ENCODE peak calls at places on chromosomes 6 and 20, in seven cellular contexts. One of them, this sample, is unnamed. For H3K4me1, the result is how much of the 10 kb centered on the place peaks cover.

GRCh38 chr6:127776320-127776719 is 124.5 kb downstream of the THEMIS start:
- DNase-seq in K562: no peak
- DNase-seq in H1: no peak
- DNase-seq in stomach: no peak
- DNase-seq in transverse colon: no peak
- DNase-seq in suprapubic skin: no peak
- DNase-seq in HepG2: no peak
- DNase-seq in this sample: no peak

GRCh38 chr6:151232899-151233298 is 6.9 kb upstream of the AKAP12 start:
- DNase-seq in K562: no peak
- DNase-seq in stomach: no peak
- DNase-seq in HepG2: no peak
- DNase-seq in H1: no peak
- DNase-seq in suprapubic skin: no peak
- DNase-seq in transverse colon: no peak
- DNase-seq in this sample: no peak

GRCh38 chr6:169393753-169394152 is 140.1 kb upstream of the THBS2 start:
- DNase-seq in K562: no peak
- DNase-seq in stomach: no peak
- DNase-seq in HepG2: no peak
- DNase-seq in suprapubic skin: no peak
- DNase-seq in H1: no peak
- DNase-seq in transverse colon: no peak
- DNase-seq in this sample: no peak

GRCh38 chr20:23668477-23668951 is 20.3 kb downstream of the CST4 start:
- DNase-seq in HepG2: peak
- DNase-seq in K562: peak
- DNase-seq in stomach: peak
- DNase-seq in transverse colon: peak
- DNase-seq in H1: peak
- DNase-seq in suprapubic skin: no peak
- DNase-seq in this sample: peak

GRCh38 chr20:35199696-35200095 is 26.8 kb upstream of the MMP24 start:
- DNase-seq in suprapubic skin: no peak
- DNase-seq in K562: no peak
- DNase-seq in H1: no peak
- DNase-seq in transverse colon: no peak
- DNase-seq in stomach: no peak
- DNase-seq in HepG2: no peak
- DNase-seq in this sample: no peak

GRCh38 chr6:98894810-98895209 is 52.9 kb downstream of the FBXL4 start:
- DNase-seq in H1: no peak
- DNase-seq in stomach: no peak
- DNase-seq in transverse colon: no peak
- DNase-seq in K562: no peak
- DNase-seq in HepG2: no peak
- DNase-seq in suprapubic skin: no peak
- DNase-seq in this sample: no peak

GRCh38 chr6:138814179-138814834 is 18.4 kb downstream of the ECT2L start:
- DNase-seq in HepG2: peak
- DNase-seq in transverse colon: no peak
- DNase-seq in K562: no peak
- DNase-seq in stomach: no peak
- DNase-seq in suprapubic skin: no peak
- DNase-seq in H1: no peak
- DNase-seq in this sample: no peak

GRCh38 chr20:23915844-23916243 is 36.3 kb upstream of the CST5 start:
- DNase-seq in K562: no peak
- DNase-seq in HepG2: no peak
- DNase-seq in transverse colon: no peak
- DNase-seq in stomach: no peak
- DNase-seq in H1: no peak
- DNase-seq in suprapubic skin: no peak
- DNase-seq in this sample: no peak

GRCh38 chr20:51306521-51307358 is 235.8 kb downstream of the NFATC2 start:
- DNase-seq in transverse colon: peak
- DNase-seq in stomach: peak
- DNase-seq in HepG2: peak
- DNase-seq in K562: peak
- DNase-seq in suprapubic skin: peak
- DNase-seq in H1: peak
- DNase-seq in this sample: peak

GRCh38 chr6:118886641-118887040 is 7.3 kb upstream of the ASF1A start:
- DNase-seq in HepG2: no peak
- DNase-seq in suprapubic skin: no peak
- DNase-seq in transverse colon: no peak
- DNase-seq in H1: no peak
- DNase-seq in stomach: no peak
- DNase-seq in K562: no peak
- DNase-seq in this sample: no peak

DNA sequence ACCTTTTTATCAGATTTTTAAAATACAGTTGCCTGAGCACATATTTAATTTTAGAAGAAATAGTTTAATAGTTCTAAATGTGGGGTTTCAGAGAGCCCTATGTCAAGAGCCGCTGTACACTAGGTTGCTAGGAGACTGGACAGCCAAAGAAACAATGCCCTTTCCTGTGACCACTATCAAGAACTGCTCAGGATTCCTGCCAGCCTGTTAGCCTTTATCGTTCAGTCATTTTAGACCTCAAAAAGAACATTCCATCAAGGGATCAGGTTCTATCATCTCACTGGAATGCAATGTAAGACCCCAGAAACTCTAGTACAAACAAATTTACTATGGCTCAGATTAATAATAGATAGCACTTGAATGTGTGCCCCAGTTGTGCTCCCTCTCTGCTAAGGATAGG is 181.2 kb upstream of the CCN2 start:
- DNase-seq in H1: no peak
- DNase-seq in stomach: no peak
- DNase-seq in suprapubic skin: no peak
- DNase-seq in HepG2: no peak
- DNase-seq in K562: no peak
- DNase-seq in transverse colon: no peak
- DNase-seq in this sample: no peak
- H3K4me1 ChIP-seq in H1: under half
- H3K4me1 ChIP-seq in stomach: under half
- H3K4me1 ChIP-seq in suprapubic skin: under half
- H3K4me1 ChIP-seq in HepG2: under half
- H3K4me1 ChIP-seq in K562: under half
- H3K4me1 ChIP-seq in transverse colon: under half
- H3K4me1 ChIP-seq in this sample: under half

GRCh38 chr6:113329942-113330897 is 526.9 kb upstream of the MARCKS start:
- DNase-seq in K562: no peak
- DNase-seq in HepG2: no peak
- DNase-seq in H1: no peak
- DNase-seq in suprapubic skin: no peak
- DNase-seq in transverse colon: no peak
- DNase-seq in stomach: no peak
- DNase-seq in this sample: no peak

GRCh38 chr6:113326781-113327180 is 530.4 kb upstream of the MARCKS start:
- DNase-seq in K562: no peak
- DNase-seq in transverse colon: no peak
- DNase-seq in suprapubic skin: no peak
- DNase-seq in H1: no peak
- DNase-seq in HepG2: no peak
- DNase-seq in stomach: no peak
- DNase-seq in this sample: no peak

DNA sequence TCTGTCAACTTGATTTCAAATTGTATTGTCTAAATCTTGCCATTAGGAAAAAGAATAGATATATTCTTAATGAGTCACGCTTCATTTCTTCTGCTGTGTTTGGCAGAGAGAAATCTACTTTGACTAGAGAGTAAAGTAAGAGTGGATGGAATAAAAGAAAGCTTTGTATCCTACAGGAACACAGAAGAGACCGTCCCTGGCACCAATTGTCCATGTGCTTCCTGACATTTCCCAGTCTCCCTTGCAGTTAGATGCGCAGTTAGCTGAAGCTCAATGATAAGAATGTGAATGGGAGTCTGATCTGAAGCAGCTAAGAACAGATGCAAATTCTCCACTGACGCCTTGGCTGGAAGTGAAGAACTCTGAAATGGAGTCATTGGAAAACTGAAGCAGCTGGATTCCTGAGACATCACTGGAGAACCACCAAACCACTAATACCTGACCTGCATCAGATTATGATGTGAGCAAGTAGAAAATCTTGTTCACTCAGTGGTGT is 528.2 kb upstream of the MARCKS start:
- DNase-seq in K562: no peak
- DNase-seq in stomach: no peak
- DNase-seq in H1: no peak
- DNase-seq in suprapubic skin: no peak
- DNase-seq in transverse colon: no peak
- DNase-seq in HepG2: no peak
- DNase-seq in this sample: no peak
- TF ChIP-seq EP300 in K562: no peak
- TF ChIP-seq EP300 in stomach: no peak
- TF ChIP-seq EP300 in H1: no peak
- TF ChIP-seq EP300 in suprapubic skin: no peak
- TF ChIP-seq EP300 in transverse colon: no peak
- TF ChIP-seq EP300 in HepG2: no peak
- TF ChIP-seq EP300 in this sample: no peak

GRCh38 chr20:54108394-54108643 is 37.9 kb upstream of the BCAS1 start:
- DNase-seq in K562: no peak
- DNase-seq in HepG2: no peak
- DNase-seq in suprapubic skin: no peak
- DNase-seq in H1: no peak
- DNase-seq in stomach: no peak
- DNase-seq in transverse colon: no peak
- DNase-seq in this sample: no peak
- TF ChIP-seq POLR2AphosphoS5 in K562: no peak
- TF ChIP-seq POLR2AphosphoS5 in HepG2: no peak
- TF ChIP-seq POLR2AphosphoS5 in suprapubic skin: no peak
- TF ChIP-seq POLR2AphosphoS5 in H1: no peak
- TF ChIP-seq POLR2AphosphoS5 in stomach: no peak
- TF ChIP-seq POLR2AphosphoS5 in transverse colon: no peak
- TF ChIP-seq POLR2AphosphoS5 in this sample: no peak

DNA sequence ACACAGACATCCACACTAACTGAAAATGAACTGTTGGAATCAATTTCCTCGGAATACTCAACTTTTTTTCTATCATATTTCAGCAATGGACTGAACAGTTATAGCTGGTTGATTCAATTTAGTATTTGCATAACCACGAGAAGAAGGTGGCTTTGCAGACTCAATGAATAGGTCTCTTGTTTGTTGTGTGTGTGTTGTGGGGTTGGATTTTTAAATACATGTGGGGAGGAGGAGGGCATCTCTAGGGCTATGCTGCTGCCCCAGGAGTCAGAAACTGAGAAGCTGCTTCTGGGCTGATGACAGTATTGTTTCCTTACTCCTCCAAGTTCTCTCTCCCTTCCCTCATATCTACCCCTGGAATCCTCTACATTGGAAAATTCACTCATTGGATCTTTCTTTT is 28.6 kb downstream of the TFAP2A start:
- DNase-seq in stomach: no peak
- DNase-seq in transverse colon: no peak
- DNase-seq in HepG2: no peak
- DNase-seq in suprapubic skin: no peak
- DNase-seq in K562: no peak
- DNase-seq in H1: no peak
- DNase-seq in this sample: no peak
- H3K4me1 ChIP-seq in stomach: under half
- H3K4me1 ChIP-seq in transverse colon: under half
- H3K4me1 ChIP-seq in HepG2: under half
- H3K4me1 ChIP-seq in suprapubic skin: under half
- H3K4me1 ChIP-seq in K562: under half
- H3K4me1 ChIP-seq in H1: under half
- H3K4me1 ChIP-seq in this sample: under half

DNA sequence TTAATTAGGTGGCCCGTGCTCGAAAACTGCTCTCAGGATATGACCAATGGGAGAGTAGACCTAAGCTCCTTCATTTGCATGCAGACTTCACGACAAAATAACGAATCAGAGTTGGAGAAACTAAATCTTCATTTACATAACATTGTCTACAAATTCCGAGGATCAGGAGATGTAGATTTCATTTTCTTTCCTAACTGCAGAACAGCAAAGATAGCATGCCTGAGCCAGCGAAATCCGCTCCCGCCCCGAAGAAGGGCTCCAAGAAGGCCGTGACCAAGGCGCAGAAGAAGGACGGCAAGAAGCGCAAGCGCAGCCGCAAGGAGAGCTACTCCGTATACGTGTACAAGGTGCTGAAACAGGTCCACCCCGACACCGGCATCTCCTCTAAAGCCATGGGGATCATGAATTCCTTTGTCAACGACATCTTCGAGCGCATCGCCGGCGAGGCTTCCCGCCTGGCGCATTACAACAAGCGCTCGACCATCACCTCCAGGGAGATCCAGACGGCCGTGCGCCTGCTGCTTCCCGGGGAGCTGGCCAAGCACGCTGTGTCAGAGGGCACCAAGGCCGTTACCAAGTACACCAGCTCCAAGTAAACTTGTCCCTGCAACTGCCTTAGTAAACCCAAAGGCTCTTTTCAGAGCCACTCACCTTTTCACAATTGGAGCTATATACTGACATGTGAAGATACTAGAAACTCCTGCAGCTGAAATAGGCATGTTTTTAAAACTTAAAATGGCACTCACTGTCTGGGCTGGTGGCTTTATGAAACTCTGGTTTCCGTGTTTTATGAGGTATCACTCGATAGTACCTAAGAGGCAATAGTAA is 96.6 kb downstream of the HFE start:
- DNase-seq in stomach: peak
- DNase-seq in HepG2: no peak
- DNase-seq in K562: no peak
- DNase-seq in suprapubic skin: no peak
- DNase-seq in transverse colon: peak
- DNase-seq in H1: no peak
- DNase-seq in this sample: peak
- TF ChIP-seq EP300 in stomach: no peak
- TF ChIP-seq EP300 in HepG2: no peak
- TF ChIP-seq EP300 in K562: no peak
- TF ChIP-seq EP300 in suprapubic skin: no peak
- TF ChIP-seq EP300 in transverse colon: no peak
- TF ChIP-seq EP300 in H1: no peak
- TF ChIP-seq EP300 in this sample: no peak

DNA sequence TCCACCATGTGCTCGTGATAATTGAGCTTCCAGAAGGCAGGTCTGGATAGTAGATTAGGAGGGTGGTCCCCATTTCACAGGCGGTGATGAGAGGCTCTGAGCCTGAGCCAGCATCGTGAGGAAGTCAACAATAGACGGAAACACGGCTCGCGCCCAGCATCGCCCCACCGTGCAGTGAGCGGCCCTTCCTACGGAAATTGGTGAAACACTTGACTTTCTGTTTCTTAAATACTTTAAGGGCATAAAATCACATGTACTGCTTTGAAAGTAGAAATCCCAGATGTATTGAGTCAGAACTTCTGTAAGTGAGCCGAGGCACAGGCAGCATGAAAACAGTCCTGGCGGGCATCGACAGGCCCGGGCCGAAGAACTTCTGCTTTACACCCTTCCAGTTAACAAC is 4.3 kb upstream of the KIF25 start:
- DNase-seq in HepG2: no peak
- DNase-seq in H1: no peak
- DNase-seq in suprapubic skin: no peak
- DNase-seq in transverse colon: no peak
- DNase-seq in K562: no peak
- DNase-seq in stomach: no peak
- DNase-seq in this sample: no peak
- TF ChIP-seq POLR2AphosphoS5 in HepG2: no peak
- TF ChIP-seq POLR2AphosphoS5 in H1: no peak
- TF ChIP-seq POLR2AphosphoS5 in suprapubic skin: no peak
- TF ChIP-seq POLR2AphosphoS5 in transverse colon: no peak
- TF ChIP-seq POLR2AphosphoS5 in K562: no peak
- TF ChIP-seq POLR2AphosphoS5 in stomach: no peak
- TF ChIP-seq POLR2AphosphoS5 in this sample: no peak